ENCODE peak calls at places on chromosomes 5 and 9, in seven cellular contexts. U is DND-41, Q is Calu3, D is cardiac muscle cell, L is fibroblast of pulmonary artery, V is NB4, Y is esophagus muscularis mucosa. M is an unnamed sample.

GRCh38 chr9:36924071-36924470 is 110.0 kb downstream of the PAX5 start:
- DNase-seq in U (no peak), V (peak; percentile 63), L (peak; percentile 80), D (no peak), Q (peak; percentile 9), Y (no peak), M (no peak)

GRCh38 chr9:131419029-131419614 is 25.2 kb downstream of the PRRC2B start:
- DNase-seq in V (no peak), D (no peak), U (no peak), L (no peak), Q (no peak), Y (no peak), M (no peak)

GRCh38 chr5:98770158-98770910 is 3.1 kb upstream of the RGMB start:
- DNase-seq in V (peak; percentile 39), U (no peak), Q (peak; percentile 58), D (peak; percentile 53), Y (no peak), L (peak; percentile 69), M (no peak)

GRCh38 chr5:32392039-32392438 is 52.5 kb downstream of the ZFR start:
- DNase-seq in D (no peak), Q (no peak), V (no peak), L (no peak), U (no peak), Y (no peak), M (no peak)

GRCh38 chr9:95494022-95494415 is 22.8 kb downstream of the PTCH1 start:
- DNase-seq in U (no peak), L (no peak), Q (no peak), D (no peak), V (peak; percentile 64), Y (no peak), M (no peak)

GRCh38 chr9:129178579-129178909 is 483 bp upstream of the IER5L start:
- DNase-seq in V (no peak), D (no peak), U (no peak), Q (peak; percentile 43), Y (no peak), L (no peak), M (no peak)

GRCh38 chr9:113446323-113446740 is 17.2 kb upstream of the RGS3 start:
- DNase-seq in L (peak; percentile 75), Q (no peak), D (peak; percentile 63), V (peak; percentile 57), U (no peak), Y (no peak), M (no peak)

GRCh38 chr9:138044485-138045383 is 167.2 kb downstream of the CACNA1B start:
- DNase-seq in D (no peak), U (no peak), Y (no peak), L (no peak), V (no peak), Q (no peak), M (no peak)

GRCh38 chr5:106321242-106321641 is 1349.5 kb downstream of the EFNA5 start:
- DNase-seq in D (no peak), Y (no peak), V (peak; percentile 2), U (no peak), Q (no peak), L (peak; percentile 36), M (no peak)

GRCh38 chr9:90961375-90961774 is 159.8 kb downstream of the SYK start:
- DNase-seq in V (no peak), Y (no peak), U (no peak), L (no peak), D (peak; percentile 42), Q (no peak), M (no peak)

GRCh38 chr5:77635617-77636422 is 2.7 kb downstream of the OTP start:
- DNase-seq in U (no peak), L (no peak), Y (no peak), D (peak; percentile 69), Q (no peak), V (no peak), M (no peak)

GRCh38 chr5:122516432-122516743 is 204.4 kb downstream of the SNCAIP start:
- DNase-seq in Q (no peak), Y (no peak), L (no peak), U (no peak), D (no peak), V (no peak), M (no peak)
- TF ChIP-seq CTCF in Q (no peak), Y (no peak), L (no peak), U (no peak), D (no peak), V (no peak), M (no peak)

GRCh38 chr9:114484215-114484853 is 20.9 kb downstream of the WHRN start:
- DNase-seq in V (no peak), U (no peak), Q (no peak), D (no peak), L (no peak), Y (no peak), M (no peak)

GRCh38 chr9:114482602-114483001 is 22.7 kb downstream of the WHRN start:
- DNase-seq in D (peak; percentile 31), L (no peak), Y (no peak), Q (no peak), U (no peak), V (no peak), M (no peak)

GRCh38 chr9:114483499-114483898 is 21.8 kb downstream of the WHRN start:
- DNase-seq in L (no peak), V (no peak), Y (no peak), U (no peak), Q (no peak), D (no peak), M (no peak)

GRCh38 chr9:114486205-114486963 is 18.9 kb downstream of the WHRN start:
- DNase-seq in D (no peak), L (no peak), Q (no peak), U (no peak), V (no peak), Y (no peak), M (no peak)

DNA sequence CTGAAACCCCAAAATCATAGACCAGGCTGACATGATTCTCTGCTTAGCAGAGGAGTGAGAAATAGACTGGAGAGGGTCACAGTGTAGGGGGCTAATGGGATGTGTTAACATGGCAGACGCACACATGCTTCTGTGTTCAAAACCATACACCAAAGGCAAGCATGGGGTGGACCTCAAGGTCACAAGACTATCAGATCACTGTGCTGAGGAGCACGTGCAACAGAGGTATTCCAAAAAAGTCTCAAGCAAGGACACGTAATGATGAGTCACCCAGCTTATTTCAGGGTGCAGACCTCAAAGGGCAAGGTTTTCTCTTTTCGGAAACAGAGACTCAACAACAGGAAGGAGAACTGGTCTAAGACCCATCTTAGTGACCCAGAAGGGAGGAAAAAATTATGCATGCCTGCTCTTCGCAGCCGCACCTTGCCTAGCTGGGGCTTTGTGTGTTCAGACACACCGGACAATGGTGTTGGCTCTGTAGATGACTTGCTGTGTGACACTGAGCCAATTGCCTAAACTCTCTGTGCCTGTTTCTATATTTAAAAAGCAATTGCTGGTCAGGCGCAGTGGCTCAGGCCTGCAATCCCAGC is 20.3 kb downstream of the WHRN start:
- DNase-seq in U (no peak), Y (no peak), L (peak; percentile 22), Q (peak; percentile 8), V (peak; percentile 88), D (no peak), M (peak; percentile 9)
- TF ChIP-seq CTCF in U (no peak), Y (no peak), L (no peak), Q (no peak), V (no peak), D (no peak), M (no peak)

GRCh38 chr9:4366649-4367330 is 66.9 kb upstream of the GLIS3 start:
- DNase-seq in D (peak; percentile 40), V (peak; percentile 75), Q (peak; percentile 42), U (no peak), L (peak; percentile 79), Y (peak; percentile 64), M (peak; percentile 5)
- TF ChIP-seq CTCF in D (peak; percentile 80), V (peak; percentile 88), Q (peak; percentile 68), U (peak; percentile 56), L (peak; percentile 98), Y (peak; percentile 48), M (peak; percentile 54)

GRCh38 chr5:71576241-71576640 is 10.9 kb upstream of the MCCC2 start:
- DNase-seq in V (no peak), U (no peak), L (no peak), Q (no peak), D (no peak), Y (no peak), M (no peak)

GRCh38 chr5:71569748-71570509 is 17.2 kb upstream of the MCCC2 start:
- DNase-seq in U (no peak), Y (no peak), V (no peak), Q (no peak), D (no peak), L (no peak), M (no peak)

GRCh38 chr5:71573611-71574010 is 13.5 kb upstream of the MCCC2 start:
- DNase-seq in D (peak; percentile 8), Q (no peak), Y (no peak), V (no peak), U (no peak), L (no peak), M (no peak)
- TF ChIP-seq CTCF in D (no peak), Q (no peak), Y (no peak), V (no peak), U (no peak), L (no peak), M (no peak)

DNA sequence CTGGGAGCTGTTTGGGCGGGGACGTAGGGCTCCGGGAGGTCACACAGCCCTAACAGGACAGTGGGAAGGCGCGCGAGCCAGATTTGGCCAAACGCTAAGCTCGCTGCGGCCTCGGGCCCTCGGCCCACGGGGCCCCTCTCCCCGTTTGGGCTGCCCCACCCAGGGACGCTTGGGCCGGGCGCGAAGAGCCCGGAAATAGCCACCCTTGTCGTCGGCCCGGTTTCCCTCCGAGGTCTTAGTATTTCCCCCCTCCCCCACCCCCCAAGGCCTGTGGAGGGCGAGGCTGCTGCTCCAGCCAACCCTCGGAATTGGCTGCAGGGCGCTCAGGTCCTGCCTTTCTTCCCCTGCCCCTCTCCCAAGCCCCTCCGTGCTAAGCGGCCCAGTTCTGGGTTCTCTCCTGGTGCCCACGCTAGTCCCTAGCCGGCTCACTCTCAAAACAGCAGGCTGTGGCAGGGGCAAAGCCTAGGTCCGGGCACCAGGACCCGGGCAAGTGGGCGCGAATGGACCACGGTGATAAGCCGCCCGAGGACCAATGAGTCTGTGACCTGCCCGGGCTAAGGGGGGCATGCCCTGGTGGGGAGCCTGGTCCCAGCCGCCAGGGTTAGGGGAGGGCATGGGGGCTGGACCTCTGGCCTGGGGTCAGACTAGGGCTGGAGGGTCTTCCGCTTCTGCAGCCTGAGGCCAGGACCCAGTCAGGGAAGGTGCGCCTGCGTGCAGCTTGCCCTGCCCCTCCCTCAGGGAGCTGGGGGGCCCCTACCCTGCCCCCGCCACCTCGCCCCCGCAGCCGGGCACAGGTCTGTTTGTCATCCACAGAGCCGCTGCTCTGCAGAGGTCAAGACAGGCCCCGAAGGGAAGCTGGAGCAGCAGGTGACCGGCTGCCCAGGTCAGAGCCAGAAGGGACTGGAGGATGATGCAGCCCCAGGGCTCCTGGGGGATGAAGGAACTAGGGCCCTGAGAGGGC is 5.0 kb upstream of the IRX4 start:
- DNase-seq in D (peak; percentile 63), Q (no peak), V (no peak), L (no peak), U (no peak), Y (no peak), M (no peak)
- TF ChIP-seq CTCF in D (no peak), Q (no peak), V (no peak), L (no peak), U (no peak), Y (no peak), M (no peak)

GRCh38 chr9:88388203-88388885 is at the start of gene SPIN1:
- DNase-seq in L (peak; percentile 76), D (peak; percentile 90), V (peak; percentile 73), Y (peak; percentile 92), U (peak; percentile 80), Q (peak; percentile 86), M (peak; percentile 84)
- TF ChIP-seq CTCF in L (no peak), D (no peak), V (no peak), Y (peak; percentile 64), U (peak; percentile 50), Q (no peak), M (no peak)

M was measured in CD4-positive, alpha-beta T cell.